ENCODE peak calls at places on chromosomes 7 and 10, in eight cellular contexts. O, B, S, M, Z, D, T and Q are unnamed samples.

GRCh38 chr7:130884437-130885417 is 150.7 kb upstream of the KLF14 start:
- DNase-seq in M (peak; percentile 63), D (no peak), Z (peak; percentile 69), O (no peak), T (no peak), B (no peak), S (peak; percentile 70), Q (no peak)

GRCh38 chr7:47965456-47965855 is 14.0 kb downstream of the HUS1 start:
- DNase-seq in T (no peak), Z (no peak), M (no peak), B (no peak), S (no peak), O (no peak), D (no peak), Q (no peak)

GRCh38 chr10:91511549-91512330 is 101.6 kb downstream of the HECTD2 start:
- DNase-seq in T (no peak), O (peak; percentile 75), S (peak; percentile 94), D (no peak), M (no peak), B (no peak), Z (peak; percentile 96), Q (peak; percentile 66)

GRCh38 chr10:109978481-109978880 is 29.3 kb upstream of the ADD3 start:
- DNase-seq in Z (peak; percentile 40), T (peak; percentile 26), O (no peak), S (peak; percentile 82), B (peak; percentile 21), D (peak; percentile 61), M (peak; percentile 84), Q (no peak)

GRCh38 chr10:130169136-130169888 is 33.1 kb downstream of the GLRX3 start:
- DNase-seq in O (peak; percentile 16), M (no peak), B (no peak), Z (peak; percentile 71), T (no peak), S (peak; percentile 82), D (no peak), Q (no peak)

GRCh38 chr7:149855368-149856305 is 17.5 kb downstream of the ZNF862 start:
- DNase-seq in T (no peak), D (no peak), B (no peak), S (peak; percentile 89), O (peak; percentile 41), M (no peak), Z (peak; percentile 90), Q (no peak)

GRCh38 chr10:124171561-124171960 is 78.2 kb upstream of the CHST15 start:
- DNase-seq in S (no peak), T (no peak), M (no peak), O (no peak), Z (no peak), B (no peak), D (no peak), Q (no peak)

GRCh38 chr7:50300336-50300735 is 4.2 kb upstream of the IKZF1 start:
- DNase-seq in T (no peak), Z (no peak), D (no peak), S (no peak), O (no peak), M (peak; percentile 57), B (no peak), Q (no peak)

GRCh38 chr7:5388905-5389433 is 34.7 kb downstream of the TNRC18 start:
- DNase-seq in T (no peak), O (no peak), D (no peak), B (no peak), Z (no peak), S (no peak), M (no peak), Q (no peak)

GRCh38 chr7:50125766-50126165 is 32.7 kb upstream of the ZPBP start:
- DNase-seq in T (no peak), O (no peak), M (no peak), S (no peak), B (no peak), D (no peak), Z (no peak), Q (no peak)

GRCh38 chr7:42691030-42691639 is 220.7 kb downstream of the C7orf25 start:
- DNase-seq in D (no peak), S (peak; percentile 76), T (no peak), M (no peak), O (no peak), Z (peak; percentile 31), B (no peak), Q (peak; percentile 16)

GRCh38 chr7:36615877-36616276 is 108.4 kb downstream of the AOAH start:
- DNase-seq in M (no peak), Z (no peak), O (no peak), B (no peak), D (no peak), T (no peak), S (no peak), Q (no peak)

GRCh38 chr10:130495116-130495862 is 359.1 kb downstream of the GLRX3 start:
- DNase-seq in O (no peak), B (no peak), Z (no peak), D (no peak), T (no peak), M (peak; percentile 43), S (no peak), Q (no peak)

GRCh38 chr7:16742547-16742946 is 11.0 kb upstream of the TSPAN13 start:
- DNase-seq in B (no peak), D (no peak), Z (no peak), S (no peak), M (no peak), O (no peak), T (no peak), Q (no peak)

GRCh38 chr7:1724118-1724910 is 54.2 kb downstream of the ELFN1 start:
- DNase-seq in Z (no peak), M (no peak), D (no peak), S (no peak), B (no peak), T (no peak), O (no peak), Q (no peak)

GRCh38 chr7:50393076-50393475 is 57.1 kb downstream of the FIGNL1 start:
- DNase-seq in S (no peak), O (no peak), B (no peak), T (peak; percentile 32), D (no peak), Z (no peak), M (peak; percentile 82), Q (no peak)

GRCh38 chr10:69419761-69420126 is 3.0 kb upstream of the TACR2 start:
- DNase-seq in T (no peak), O (no peak), S (no peak), M (no peak), B (no peak), D (no peak), Z (no peak), Q (no peak)

GRCh38 chr10:101566333-101567164 is 21.5 kb downstream of the POLL start:
- DNase-seq in M (peak; percentile 60), Z (peak; percentile 5), B (no peak), O (no peak), S (no peak), D (no peak), T (no peak), Q (no peak)

GRCh38 chr7:98643232-98643985 is 26.3 kb downstream of the NPTX2 start:
- DNase-seq in O (no peak), T (no peak), Z (no peak), B (no peak), S (no peak), M (no peak), D (no peak), Q (no peak)

GRCh38 chr10:111126073-111126472 is 49.2 kb downstream of the ADRA2A start:
- DNase-seq in S (no peak), D (no peak), O (no peak), Z (no peak), T (no peak), B (no peak), M (no peak), Q (peak; percentile 31)

GRCh38 chr7:85829817-85830432 is 643.1 kb upstream of the SEMA3D start:
- DNase-seq in D (no peak), T (no peak), Z (no peak), B (no peak), S (peak; percentile 22), O (no peak), M (no peak), Q (no peak)

GRCh38 chr7:150514748-150515222 is at the start of gene GIMAP7:
- DNase-seq in D (peak; percentile 46), M (peak; percentile 79), B (peak; percentile 46), Z (no peak), O (no peak), T (peak; percentile 68), S (no peak), Q (no peak)

GRCh38 chr10:27388761-27389399 is 115.2 kb upstream of the RAB18 start:
- DNase-seq in Z (no peak), O (no peak), M (no peak), T (no peak), B (no peak), S (peak; percentile 1), D (no peak), Q (peak; percentile 14)

GRCh38 chr7:145106001-145106400 is 270.1 kb upstream of the TPK1 start:
- DNase-seq in D (no peak), T (no peak), S (no peak), M (no peak), B (no peak), Z (no peak), O (no peak), Q (no peak)

GRCh38 chr7:11192506-11192905 is 218.8 kb downstream of the PHF14 start:
- DNase-seq in T (no peak), D (no peak), M (no peak), B (no peak), S (peak; percentile 86), O (peak; percentile 33), Z (peak; percentile 35), Q (peak; percentile 39)

GRCh38 chr10:125000366-125001312 is 58.7 kb downstream of the ZRANB1 start:
- DNase-seq in M (peak; percentile 53), B (no peak), D (no peak), S (no peak), O (no peak), Z (peak; percentile 78), T (no peak), Q (no peak)

GRCh38 chr10:98309366-98310355 is 41.7 kb upstream of the LOXL4 start:
- DNase-seq in T (no peak), O (peak; percentile 16), D (peak; percentile 3), Z (peak; percentile 68), S (peak; percentile 81), B (no peak), M (no peak), Q (peak; percentile 23)